ENCODE peak calls at places on chromosomes 13 and 19, in six cellular contexts. One of them, this sample, is unnamed.

GRCh38 chr19:48398329-48399235 is 5.1 kb downstream of the GRIN2D start:
- DNase-seq in choroid plexus epithelial cell: peak; percentile 94
- DNase-seq in stomach: peak; percentile 78
- DNase-seq in GM10248: peak; percentile 90
- DNase-seq in right lobe of liver: no peak
- DNase-seq in brain microvascular endothelial cell: peak; percentile 63
- DNase-seq in this sample: peak; percentile 92

GRCh38 chr13:112861876-112862615 is 107.0 kb upstream of the MCF2L start:
- DNase-seq in stomach: peak; percentile 10
- DNase-seq in GM10248: no peak
- DNase-seq in choroid plexus epithelial cell: no peak
- DNase-seq in right lobe of liver: no peak
- DNase-seq in brain microvascular endothelial cell: no peak
- DNase-seq in this sample: no peak

GRCh38 chr13:78430166-78430791 is 173.1 kb downstream of the POU4F1 start:
- DNase-seq in choroid plexus epithelial cell: no peak
- DNase-seq in brain microvascular endothelial cell: no peak
- DNase-seq in stomach: no peak
- DNase-seq in right lobe of liver: no peak
- DNase-seq in GM10248: no peak
- DNase-seq in this sample: no peak

GRCh38 chr13:42593719-42594012 is 19.7 kb downstream of the TNFSF11 start:
- DNase-seq in GM10248: no peak
- DNase-seq in stomach: no peak
- DNase-seq in choroid plexus epithelial cell: no peak
- DNase-seq in brain microvascular endothelial cell: no peak
- DNase-seq in right lobe of liver: no peak
- DNase-seq in this sample: no peak

GRCh38 chr13:77579971-77580370 is 44.5 kb downstream of the SCEL start:
- DNase-seq in right lobe of liver: no peak
- DNase-seq in brain microvascular endothelial cell: no peak
- DNase-seq in GM10248: no peak
- DNase-seq in stomach: no peak
- DNase-seq in choroid plexus epithelial cell: no peak
- DNase-seq in this sample: no peak

GRCh38 chr13:53038993-53039392 is 10.4 kb downstream of the OLFM4 start:
- DNase-seq in brain microvascular endothelial cell: no peak
- DNase-seq in right lobe of liver: no peak
- DNase-seq in GM10248: no peak
- DNase-seq in choroid plexus epithelial cell: no peak
- DNase-seq in stomach: no peak
- DNase-seq in this sample: no peak

GRCh38 chr13:23642110-23642509 is 71.9 kb downstream of the TNFRSF19 start:
- DNase-seq in brain microvascular endothelial cell: no peak
- DNase-seq in stomach: no peak
- DNase-seq in choroid plexus epithelial cell: no peak
- DNase-seq in GM10248: no peak
- DNase-seq in right lobe of liver: no peak
- DNase-seq in this sample: no peak

GRCh38 chr13:24827799-24828198 is 63.8 kb downstream of the RNF17 start:
- DNase-seq in choroid plexus epithelial cell: no peak
- DNase-seq in right lobe of liver: no peak
- DNase-seq in brain microvascular endothelial cell: no peak
- DNase-seq in GM10248: no peak
- DNase-seq in stomach: no peak
- DNase-seq in this sample: no peak

GRCh38 chr19:45638930-45639729 is at the start of gene EML2:
- DNase-seq in stomach: peak; percentile 71
- DNase-seq in right lobe of liver: peak; percentile 62
- DNase-seq in GM10248: peak; percentile 72
- DNase-seq in brain microvascular endothelial cell: no peak
- DNase-seq in choroid plexus epithelial cell: peak; percentile 17
- DNase-seq in this sample: peak; percentile 60
- TF ChIP-seq CTCF in stomach: no peak
- TF ChIP-seq CTCF in right lobe of liver: peak; percentile 7
- TF ChIP-seq CTCF in GM10248: peak; percentile 50
- TF ChIP-seq CTCF in brain microvascular endothelial cell: peak; percentile 47
- TF ChIP-seq CTCF in choroid plexus epithelial cell: peak; percentile 42
- TF ChIP-seq CTCF in this sample: no peak

GRCh38 chr13:76023644-76024043 is 387.5 kb downstream of the LMO7 start:
- DNase-seq in right lobe of liver: no peak
- DNase-seq in stomach: no peak
- DNase-seq in brain microvascular endothelial cell: no peak
- DNase-seq in choroid plexus epithelial cell: no peak
- DNase-seq in GM10248: no peak
- DNase-seq in this sample: no peak

GRCh38 chr13:76017861-76018556 is 381.9 kb downstream of the LMO7 start:
- DNase-seq in choroid plexus epithelial cell: no peak
- DNase-seq in GM10248: no peak
- DNase-seq in right lobe of liver: no peak
- DNase-seq in brain microvascular endothelial cell: no peak
- DNase-seq in stomach: no peak
- DNase-seq in this sample: no peak

GRCh38 chr13:76016799-76017198 is 380.7 kb downstream of the LMO7 start:
- DNase-seq in choroid plexus epithelial cell: peak; percentile 61
- DNase-seq in stomach: no peak
- DNase-seq in brain microvascular endothelial cell: peak; percentile 54
- DNase-seq in GM10248: peak; percentile 21
- DNase-seq in right lobe of liver: no peak
- DNase-seq in this sample: peak; percentile 49

GRCh38 chr13:76020421-76020955 is 384.4 kb downstream of the LMO7 start:
- DNase-seq in brain microvascular endothelial cell: no peak
- DNase-seq in choroid plexus epithelial cell: no peak
- DNase-seq in stomach: no peak
- DNase-seq in GM10248: no peak
- DNase-seq in right lobe of liver: no peak
- DNase-seq in this sample: no peak

DNA sequence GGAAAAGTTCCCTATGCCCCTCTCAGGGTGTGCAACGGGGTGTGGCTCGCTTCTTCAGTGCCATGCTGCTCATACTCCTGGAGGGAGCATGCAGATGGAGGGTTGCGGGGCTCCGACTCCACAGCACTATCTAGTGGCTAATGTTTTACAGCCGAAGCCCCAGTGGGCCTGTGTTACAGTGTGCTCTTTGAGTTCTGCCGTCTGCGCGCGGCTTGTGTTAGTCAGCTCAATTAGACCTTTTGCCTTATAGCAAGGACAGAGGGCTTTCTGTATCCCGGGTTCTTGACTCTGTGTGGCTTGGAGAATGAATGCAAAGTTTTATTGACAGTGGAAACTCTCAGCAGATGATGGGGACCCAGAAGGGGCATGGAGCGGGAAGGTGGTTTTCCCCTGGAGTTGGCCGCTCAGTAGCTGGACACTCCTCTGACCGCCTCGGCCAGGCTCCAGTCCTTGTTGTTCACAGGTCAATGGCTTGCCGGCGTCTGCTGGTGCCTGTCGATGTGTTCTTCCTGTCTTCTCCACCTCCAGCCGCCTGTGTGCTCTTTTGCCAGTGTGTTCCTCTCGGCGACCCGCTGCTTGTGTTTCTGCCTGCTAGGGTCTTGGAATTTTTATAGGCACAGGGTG is 383.4 kb downstream of the LMO7 start:
- DNase-seq in stomach: no peak
- DNase-seq in choroid plexus epithelial cell: no peak
- DNase-seq in right lobe of liver: no peak
- DNase-seq in GM10248: peak; percentile 4
- DNase-seq in brain microvascular endothelial cell: no peak
- DNase-seq in this sample: no peak
- TF ChIP-seq CTCF in stomach: no peak
- TF ChIP-seq CTCF in choroid plexus epithelial cell: peak; percentile 60
- TF ChIP-seq CTCF in right lobe of liver: peak; percentile 46
- TF ChIP-seq CTCF in GM10248: peak; percentile 7
- TF ChIP-seq CTCF in brain microvascular endothelial cell: peak; percentile 82
- TF ChIP-seq CTCF in this sample: no peak

GRCh38 chr13:101474419-101474957 is 22.0 kb downstream of the ITGBL1 start:
- DNase-seq in GM10248: no peak
- DNase-seq in brain microvascular endothelial cell: peak; percentile 82
- DNase-seq in choroid plexus epithelial cell: peak; percentile 92
- DNase-seq in right lobe of liver: no peak
- DNase-seq in stomach: no peak
- DNase-seq in this sample: no peak
- TF ChIP-seq CTCF in GM10248: peak; percentile 21
- TF ChIP-seq CTCF in brain microvascular endothelial cell: peak; percentile 81
- TF ChIP-seq CTCF in choroid plexus epithelial cell: peak; percentile 77
- TF ChIP-seq CTCF in right lobe of liver: no peak
- TF ChIP-seq CTCF in stomach: no peak
- TF ChIP-seq CTCF in this sample: no peak

GRCh38 chr13:49100637-49101570 is 119.2 kb upstream of the MLNR start:
- DNase-seq in right lobe of liver: peak; percentile 50
- DNase-seq in GM10248: no peak
- DNase-seq in choroid plexus epithelial cell: no peak
- DNase-seq in stomach: no peak
- DNase-seq in brain microvascular endothelial cell: no peak
- DNase-seq in this sample: no peak

GRCh38 chr13:49097374-49097773 is 121.7 kb downstream of the FNDC3A start:
- DNase-seq in stomach: no peak
- DNase-seq in choroid plexus epithelial cell: peak; percentile 72
- DNase-seq in brain microvascular endothelial cell: peak; percentile 40
- DNase-seq in right lobe of liver: peak; percentile 50
- DNase-seq in GM10248: no peak
- DNase-seq in this sample: no peak

GRCh38 chr13:49099513-49099877 is 120.6 kb upstream of the MLNR start:
- DNase-seq in right lobe of liver: no peak
- DNase-seq in GM10248: no peak
- DNase-seq in stomach: no peak
- DNase-seq in choroid plexus epithelial cell: no peak
- DNase-seq in brain microvascular endothelial cell: no peak
- DNase-seq in this sample: no peak

GRCh38 chr13:49098198-49098597 is 121.9 kb upstream of the MLNR start:
- DNase-seq in choroid plexus epithelial cell: peak; percentile 95
- DNase-seq in right lobe of liver: no peak
- DNase-seq in stomach: no peak
- DNase-seq in brain microvascular endothelial cell: peak; percentile 97
- DNase-seq in GM10248: no peak
- DNase-seq in this sample: no peak

DNA sequence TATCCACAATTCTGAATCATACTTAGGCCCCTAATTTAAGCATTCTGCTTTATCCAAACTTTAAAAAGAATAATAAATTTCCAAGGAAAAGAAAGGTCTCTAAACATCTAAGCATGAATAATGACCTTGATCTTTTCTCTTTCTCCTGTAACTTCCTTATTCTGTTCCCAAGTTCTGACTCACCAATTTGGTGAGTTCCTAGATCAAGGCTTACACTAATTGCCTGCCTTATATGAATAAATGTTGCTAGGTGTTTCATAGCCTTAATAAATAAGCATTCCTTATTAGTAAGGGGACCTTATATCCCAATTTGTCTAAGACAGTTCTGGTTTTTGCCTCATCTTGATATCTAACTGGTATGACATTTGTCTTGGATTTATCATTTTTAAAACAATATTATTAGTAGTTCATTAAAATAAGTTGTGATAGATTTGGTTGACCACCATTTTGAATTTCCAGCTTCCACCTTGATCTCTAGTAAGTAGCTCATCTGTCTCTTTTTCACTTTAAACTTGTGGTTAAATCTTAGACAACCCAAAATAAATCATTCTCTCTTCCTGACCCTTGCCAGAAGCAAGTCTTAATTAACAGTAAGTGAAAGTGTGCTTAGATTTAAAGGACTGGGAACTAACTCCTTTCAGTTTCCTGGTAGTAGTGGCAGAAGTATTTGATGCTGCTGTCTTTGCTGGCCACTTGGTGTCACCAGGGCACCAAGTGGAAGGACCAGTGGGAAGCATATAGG is 121.2 kb upstream of the MLNR start:
- DNase-seq in GM10248: no peak
- DNase-seq in stomach: no peak
- DNase-seq in brain microvascular endothelial cell: no peak
- DNase-seq in choroid plexus epithelial cell: peak; percentile 47
- DNase-seq in right lobe of liver: no peak
- DNase-seq in this sample: peak; percentile 7
- TF ChIP-seq CTCF in GM10248: peak; percentile 53
- TF ChIP-seq CTCF in stomach: no peak
- TF ChIP-seq CTCF in brain microvascular endothelial cell: peak; percentile 59
- TF ChIP-seq CTCF in choroid plexus epithelial cell: peak; percentile 54
- TF ChIP-seq CTCF in right lobe of liver: peak; percentile 68
- TF ChIP-seq CTCF in this sample: peak; percentile 31